ENCODE peak calls at places on chromosome 6, in eight cellular contexts. One of them, this sample, is unnamed.

GRCh38 chr6:41560440-41561192 is 14.4 kb downstream of the FOXP4 start:
- DNase-seq in endothelial cell of umbilical vein: peak
- DNase-seq in suprapubic skin: no peak
- DNase-seq in IMR-90: no peak
- DNase-seq in ovary: peak
- DNase-seq in esophagus squamous epithelium: peak
- DNase-seq in heart left ventricle: peak
- DNase-seq in prostate gland: no peak
- DNase-seq in this sample: peak

GRCh38 chr6:91453479-91453878 is 866.6 kb upstream of the MAP3K7 start:
- DNase-seq in endothelial cell of umbilical vein: no peak
- DNase-seq in suprapubic skin: no peak
- DNase-seq in IMR-90: no peak
- DNase-seq in ovary: no peak
- DNase-seq in esophagus squamous epithelium: no peak
- DNase-seq in heart left ventricle: no peak
- DNase-seq in prostate gland: no peak
- DNase-seq in this sample: no peak

GRCh38 chr6:168216741-168217140 is 102.8 kb downstream of the DACT2 start:
- DNase-seq in endothelial cell of umbilical vein: no peak
- DNase-seq in suprapubic skin: no peak
- DNase-seq in IMR-90: no peak
- DNase-seq in ovary: no peak
- DNase-seq in esophagus squamous epithelium: no peak
- DNase-seq in heart left ventricle: no peak
- DNase-seq in prostate gland: no peak
- DNase-seq in this sample: no peak

GRCh38 chr6:87088076-87088475 is 6.8 kb downstream of the CGA start:
- DNase-seq in endothelial cell of umbilical vein: no peak
- DNase-seq in suprapubic skin: no peak
- DNase-seq in IMR-90: no peak
- DNase-seq in ovary: no peak
- DNase-seq in esophagus squamous epithelium: no peak
- DNase-seq in heart left ventricle: no peak
- DNase-seq in prostate gland: no peak
- DNase-seq in this sample: no peak

GRCh38 chr6:124795879-124796838 is 166.1 kb upstream of the RNF217 start:
- DNase-seq in endothelial cell of umbilical vein: no peak
- DNase-seq in suprapubic skin: no peak
- DNase-seq in IMR-90: peak
- DNase-seq in ovary: no peak
- DNase-seq in esophagus squamous epithelium: no peak
- DNase-seq in heart left ventricle: peak
- DNase-seq in prostate gland: peak
- DNase-seq in this sample: no peak

GRCh38 chr6:127732927-127733326 is 156.0 kb downstream of the C6orf58 start:
- DNase-seq in endothelial cell of umbilical vein: no peak
- DNase-seq in suprapubic skin: no peak
- DNase-seq in IMR-90: no peak
- DNase-seq in ovary: no peak
- DNase-seq in esophagus squamous epithelium: no peak
- DNase-seq in heart left ventricle: no peak
- DNase-seq in prostate gland: no peak
- DNase-seq in this sample: no peak

GRCh38 chr6:15524736-15525401 is 138.0 kb downstream of the DTNBP1 start:
- DNase-seq in endothelial cell of umbilical vein: no peak
- DNase-seq in suprapubic skin: no peak
- DNase-seq in IMR-90: no peak
- DNase-seq in ovary: no peak
- DNase-seq in esophagus squamous epithelium: no peak
- DNase-seq in heart left ventricle: no peak
- DNase-seq in prostate gland: no peak
- DNase-seq in this sample: no peak

GRCh38 chr6:128528241-128528640 is 7.8 kb upstream of the PTPRK start:
- DNase-seq in endothelial cell of umbilical vein: no peak
- DNase-seq in suprapubic skin: no peak
- DNase-seq in IMR-90: no peak
- DNase-seq in ovary: no peak
- DNase-seq in esophagus squamous epithelium: no peak
- DNase-seq in heart left ventricle: no peak
- DNase-seq in prostate gland: no peak
- DNase-seq in this sample: no peak

GRCh38 chr6:170026272-170027110 is 264.4 kb downstream of the DLL1 start:
- DNase-seq in endothelial cell of umbilical vein: no peak
- DNase-seq in suprapubic skin: peak
- DNase-seq in IMR-90: no peak
- DNase-seq in ovary: no peak
- DNase-seq in esophagus squamous epithelium: no peak
- DNase-seq in heart left ventricle: no peak
- DNase-seq in prostate gland: peak
- DNase-seq in this sample: peak

GRCh38 chr6:41462980-41463930 is 82.9 kb upstream of the FOXP4 start:
- DNase-seq in endothelial cell of umbilical vein: peak
- DNase-seq in suprapubic skin: no peak
- DNase-seq in IMR-90: peak
- DNase-seq in ovary: peak
- DNase-seq in esophagus squamous epithelium: no peak
- DNase-seq in heart left ventricle: peak
- DNase-seq in prostate gland: peak
- DNase-seq in this sample: no peak

GRCh38 chr6:35343835-35344550 is 1.6 kb downstream of the PPARD start:
- DNase-seq in endothelial cell of umbilical vein: no peak
- DNase-seq in suprapubic skin: no peak
- DNase-seq in IMR-90: no peak
- DNase-seq in ovary: no peak
- DNase-seq in esophagus squamous epithelium: no peak
- DNase-seq in heart left ventricle: no peak
- DNase-seq in prostate gland: no peak
- DNase-seq in this sample: no peak

GRCh38 chr6:27770724-27771123 is 141.5 kb downstream of the OR2B2 start:
- DNase-seq in endothelial cell of umbilical vein: no peak
- DNase-seq in suprapubic skin: no peak
- DNase-seq in IMR-90: no peak
- DNase-seq in ovary: no peak
- DNase-seq in esophagus squamous epithelium: no peak
- DNase-seq in heart left ventricle: no peak
- DNase-seq in prostate gland: no peak
- DNase-seq in this sample: no peak

GRCh38 chr6:89321131-89321530 is 6.0 kb upstream of the GABRR2 start:
- DNase-seq in endothelial cell of umbilical vein: no peak
- DNase-seq in suprapubic skin: no peak
- DNase-seq in IMR-90: no peak
- DNase-seq in ovary: no peak
- DNase-seq in esophagus squamous epithelium: no peak
- DNase-seq in heart left ventricle: no peak
- DNase-seq in prostate gland: no peak
- DNase-seq in this sample: no peak

GRCh38 chr6:42428326-42429041 is 23.2 kb downstream of the TRERF1 start:
- DNase-seq in endothelial cell of umbilical vein: no peak
- DNase-seq in suprapubic skin: no peak
- DNase-seq in IMR-90: peak
- DNase-seq in ovary: no peak
- DNase-seq in esophagus squamous epithelium: no peak
- DNase-seq in heart left ventricle: peak
- DNase-seq in prostate gland: no peak
- DNase-seq in this sample: peak

GRCh38 chr6:91213229-91213901 is 626.5 kb upstream of the MAP3K7 start:
- DNase-seq in endothelial cell of umbilical vein: no peak
- DNase-seq in suprapubic skin: no peak
- DNase-seq in IMR-90: no peak
- DNase-seq in ovary: no peak
- DNase-seq in esophagus squamous epithelium: no peak
- DNase-seq in heart left ventricle: no peak
- DNase-seq in prostate gland: no peak
- DNase-seq in this sample: no peak

GRCh38 chr6:75331134-75331533 is 46.5 kb upstream of the TMEM30A start:
- DNase-seq in endothelial cell of umbilical vein: no peak
- DNase-seq in suprapubic skin: no peak
- DNase-seq in IMR-90: peak
- DNase-seq in ovary: no peak
- DNase-seq in esophagus squamous epithelium: no peak
- DNase-seq in heart left ventricle: no peak
- DNase-seq in prostate gland: no peak
- DNase-seq in this sample: no peak

GRCh38 chr6:56693246-56693607 is 50.5 kb upstream of the DST start:
- DNase-seq in endothelial cell of umbilical vein: no peak
- DNase-seq in suprapubic skin: peak
- DNase-seq in IMR-90: peak
- DNase-seq in ovary: peak
- DNase-seq in esophagus squamous epithelium: no peak
- DNase-seq in heart left ventricle: peak
- DNase-seq in prostate gland: peak
- DNase-seq in this sample: peak

GRCh38 chr6:89050697-89051096 is 29.9 kb upstream of the PNRC1 start:
- DNase-seq in endothelial cell of umbilical vein: no peak
- DNase-seq in suprapubic skin: no peak
- DNase-seq in IMR-90: no peak
- DNase-seq in ovary: no peak
- DNase-seq in esophagus squamous epithelium: no peak
- DNase-seq in heart left ventricle: no peak
- DNase-seq in prostate gland: no peak
- DNase-seq in this sample: no peak

GRCh38 chr6:87029711-87030314 is 65.1 kb downstream of the CGA start:
- DNase-seq in endothelial cell of umbilical vein: peak
- DNase-seq in suprapubic skin: no peak
- DNase-seq in IMR-90: peak
- DNase-seq in ovary: no peak
- DNase-seq in esophagus squamous epithelium: no peak
- DNase-seq in heart left ventricle: no peak
- DNase-seq in prostate gland: no peak
- DNase-seq in this sample: no peak

GRCh38 chr6:82217014-82217621 is 30.4 kb downstream of the IBTK start:
- DNase-seq in endothelial cell of umbilical vein: no peak
- DNase-seq in suprapubic skin: no peak
- DNase-seq in IMR-90: no peak
- DNase-seq in ovary: no peak
- DNase-seq in esophagus squamous epithelium: no peak
- DNase-seq in heart left ventricle: no peak
- DNase-seq in prostate gland: no peak
- DNase-seq in this sample: no peak

GRCh38 chr6:126698732-126699240 is 358.9 kb downstream of the CENPW start:
- DNase-seq in endothelial cell of umbilical vein: no peak
- DNase-seq in suprapubic skin: no peak
- DNase-seq in IMR-90: no peak
- DNase-seq in ovary: no peak
- DNase-seq in esophagus squamous epithelium: no peak
- DNase-seq in heart left ventricle: no peak
- DNase-seq in prostate gland: no peak
- DNase-seq in this sample: no peak

GRCh38 chr6:96394727-96395126 is 126.9 kb upstream of the UFL1 start:
- DNase-seq in endothelial cell of umbilical vein: no peak
- DNase-seq in suprapubic skin: no peak
- DNase-seq in IMR-90: no peak
- DNase-seq in ovary: no peak
- DNase-seq in esophagus squamous epithelium: no peak
- DNase-seq in heart left ventricle: no peak
- DNase-seq in prostate gland: no peak
- DNase-seq in this sample: no peak

GRCh38 chr6:68559716-68560115 is 75.4 kb upstream of the ADGRB3 start:
- DNase-seq in endothelial cell of umbilical vein: no peak
- DNase-seq in suprapubic skin: no peak
- DNase-seq in IMR-90: no peak
- DNase-seq in ovary: no peak
- DNase-seq in esophagus squamous epithelium: no peak
- DNase-seq in heart left ventricle: no peak
- DNase-seq in prostate gland: no peak
- DNase-seq in this sample: no peak

GRCh38 chr6:135195522-135195921 is 14.4 kb downstream of the MYB start:
- DNase-seq in endothelial cell of umbilical vein: no peak
- DNase-seq in suprapubic skin: no peak
- DNase-seq in IMR-90: no peak
- DNase-seq in ovary: no peak
- DNase-seq in esophagus squamous epithelium: no peak
- DNase-seq in heart left ventricle: no peak
- DNase-seq in prostate gland: no peak
- DNase-seq in this sample: no peak
- TF ChIP-seq POLR2A in endothelial cell of umbilical vein: no peak
- TF ChIP-seq POLR2A in suprapubic skin: no peak
- TF ChIP-seq POLR2A in IMR-90: no peak
- TF ChIP-seq POLR2A in ovary: no peak
- TF ChIP-seq POLR2A in esophagus squamous epithelium: no peak
- TF ChIP-seq POLR2A in heart left ventricle: no peak
- TF ChIP-seq POLR2A in prostate gland: no peak
- TF ChIP-seq POLR2A in this sample: no peak

GRCh38 chr6:149963462-149964242 is at the start of gene ULBP1:
- DNase-seq in endothelial cell of umbilical vein: peak
- DNase-seq in suprapubic skin: peak
- DNase-seq in IMR-90: peak
- DNase-seq in ovary: peak
- DNase-seq in esophagus squamous epithelium: peak
- DNase-seq in heart left ventricle: peak
- DNase-seq in prostate gland: peak
- DNase-seq in this sample: peak
- H3K27ac ChIP-seq in endothelial cell of umbilical vein: no peak
- H3K27ac ChIP-seq in suprapubic skin: no peak
- H3K27ac ChIP-seq in IMR-90: peak
- H3K27ac ChIP-seq in ovary: no peak
- H3K27ac ChIP-seq in esophagus squamous epithelium: peak
- H3K27ac ChIP-seq in heart left ventricle: peak
- H3K27ac ChIP-seq in prostate gland: no peak
- H3K27ac ChIP-seq in this sample: no peak

GRCh38 chr6:32976334-32977069 is 8.1 kb downstream of the BRD2 start:
- DNase-seq in endothelial cell of umbilical vein: no peak
- DNase-seq in suprapubic skin: no peak
- DNase-seq in IMR-90: no peak
- DNase-seq in ovary: no peak
- DNase-seq in esophagus squamous epithelium: no peak
- DNase-seq in heart left ventricle: no peak
- DNase-seq in prostate gland: no peak
- DNase-seq in this sample: no peak
- TF ChIP-seq POLR2A in endothelial cell of umbilical vein: no peak
- TF ChIP-seq POLR2A in suprapubic skin: no peak
- TF ChIP-seq POLR2A in IMR-90: no peak
- TF ChIP-seq POLR2A in ovary: no peak
- TF ChIP-seq POLR2A in esophagus squamous epithelium: no peak
- TF ChIP-seq POLR2A in heart left ventricle: no peak
- TF ChIP-seq POLR2A in prostate gland: no peak
- TF ChIP-seq POLR2A in this sample: no peak

DNA sequence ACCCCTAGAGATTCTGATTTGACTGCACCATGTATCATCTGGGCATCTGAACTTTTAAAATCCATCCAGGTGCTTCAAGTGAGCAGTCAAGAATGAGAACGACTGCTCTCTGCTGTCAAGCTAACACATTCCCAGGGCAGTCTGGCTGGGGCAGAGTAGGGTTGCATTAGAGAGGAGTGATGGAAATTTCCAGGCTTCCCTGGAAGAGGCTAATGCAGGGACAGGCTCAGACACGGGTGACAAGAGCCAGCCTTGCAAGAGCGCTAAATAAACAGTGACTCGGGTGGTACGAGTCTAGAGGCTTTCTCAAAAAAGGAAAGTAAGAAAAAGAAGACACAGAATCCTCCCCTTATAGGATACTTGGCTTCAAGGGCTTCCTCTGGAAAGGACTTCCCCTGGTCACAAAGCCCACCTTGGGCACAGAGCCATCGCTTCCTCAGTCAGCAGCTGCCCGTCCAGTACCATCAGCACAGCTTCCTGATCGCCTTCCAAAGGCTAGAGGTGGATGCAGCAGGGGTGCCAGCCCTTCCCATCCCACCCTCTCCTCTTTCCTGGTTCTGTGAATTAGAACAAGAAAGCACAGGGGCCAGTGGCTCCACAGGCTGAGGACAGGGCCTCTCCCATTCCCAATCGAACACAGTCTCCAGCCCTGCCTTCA is 177.4 kb upstream of the RREB1 start:
- DNase-seq in endothelial cell of umbilical vein: no peak
- DNase-seq in suprapubic skin: peak
- DNase-seq in IMR-90: no peak
- DNase-seq in ovary: no peak
- DNase-seq in esophagus squamous epithelium: no peak
- DNase-seq in heart left ventricle: no peak
- DNase-seq in prostate gland: no peak
- DNase-seq in this sample: peak
- H3K27ac ChIP-seq in endothelial cell of umbilical vein: no peak
- H3K27ac ChIP-seq in suprapubic skin: no peak
- H3K27ac ChIP-seq in IMR-90: no peak
- H3K27ac ChIP-seq in ovary: peak
- H3K27ac ChIP-seq in esophagus squamous epithelium: peak
- H3K27ac ChIP-seq in heart left ventricle: no peak
- H3K27ac ChIP-seq in prostate gland: no peak
- H3K27ac ChIP-seq in this sample: peak

This sample was measured in spleen.